ENCODE peak calls at places on chromosomes 4 and X, in nine cellular contexts. O is stomach, N is IMR-90, Y is gastrocnemius medialis, E is endothelial cell of umbilical vein, X is breast epithelium, S is A549, A is heart left ventricle, Q is body of pancreas. U is an unnamed sample.

GRCh38 chr4:57182132-57182874 is 72.1 kb upstream of the IGFBP7 start:
- DNase-seq in S (no peak), E (peak), Y (peak), A (peak), X (no peak), N (no peak), Q (peak), O (no peak), U (peak)

GRCh38 chrX:65706041-65706828 is 38.8 kb downstream of the MSN start:
- DNase-seq in Q (peak), O (no peak), E (peak), X (peak), A (peak), Y (no peak), N (peak), S (peak), U (no peak)

GRCh38 chr4:1523033-1523432 is 116.8 kb upstream of the NKX1-1 start:
- DNase-seq in O (no peak), Y (no peak), E (no peak), S (no peak), Q (no peak), X (no peak), A (peak), N (no peak), U (no peak)

GRCh38 chr4:156422576-156422975 is 468.9 kb upstream of the CTSO start:
- DNase-seq in A (no peak), S (no peak), Q (no peak), Y (no peak), O (no peak), E (no peak), X (no peak), N (no peak), U (no peak)

GRCh38 chr4:10593130-10593529 is 91.4 kb downstream of the CLNK start:
- DNase-seq in A (no peak), N (no peak), S (no peak), O (no peak), X (no peak), Q (no peak), Y (no peak), E (no peak), U (no peak)

GRCh38 chr4:38013461-38014366 is 53.5 kb downstream of the PTTG2 start:
- DNase-seq in X (no peak), S (no peak), E (no peak), O (peak), N (peak), A (peak), Y (peak), Q (peak), U (no peak)

GRCh38 chr4:1156069-1156468 is 16.3 kb downstream of the SPON2 start:
- DNase-seq in X (no peak), E (no peak), O (no peak), N (no peak), S (no peak), Y (no peak), A (no peak), Q (no peak), U (no peak)

GRCh38 chr4:177308125-177308524 is 1.5 kb upstream of the NEIL3 start:
- DNase-seq in O (no peak), S (peak), A (no peak), N (peak), Y (no peak), E (no peak), Q (no peak), X (no peak), U (peak)

GRCh38 chr4:113636438-113636818 is 125.1 kb downstream of the CAMK2D start:
- DNase-seq in E (no peak), N (no peak), A (no peak), Q (no peak), S (no peak), O (no peak), Y (no peak), X (no peak), U (no peak)

GRCh38 chr4:986428-986948 is 356 bp upstream of the IDUA start:
- DNase-seq in O (no peak), N (no peak), E (no peak), A (no peak), Y (no peak), Q (no peak), X (no peak), S (no peak), U (no peak)

GRCh38 chrX:129600981-129601424 is 53.8 kb downstream of the APLN start:
- DNase-seq in A (no peak), X (no peak), E (peak), S (peak), Y (no peak), Q (no peak), N (peak), O (no peak), U (peak)

GRCh38 chrX:154711264-154711663 is 39.6 kb downstream of the GAB3 start:
- DNase-seq in Y (no peak), S (no peak), N (no peak), E (no peak), A (no peak), Q (no peak), X (no peak), O (no peak), U (no peak)

GRCh38 chr4:141213550-141213991 is 7.1 kb upstream of the ZNF330 start:
- DNase-seq in N (no peak), O (no peak), Q (no peak), A (no peak), S (no peak), Y (no peak), X (no peak), E (no peak), U (no peak)

GRCh38 chrX:132748909-132749308 is 209.5 kb downstream of the HS6ST2 start:
- DNase-seq in O (no peak), X (no peak), E (no peak), Y (peak), A (no peak), N (no peak), Q (no peak), S (no peak), U (no peak)

GRCh38 chr4:101328063-101328602 is 19.2 kb downstream of the PPP3CA start:
- DNase-seq in Q (no peak), X (no peak), S (no peak), A (no peak), E (no peak), O (no peak), Y (no peak), N (no peak), U (no peak)

GRCh38 chr4:101035522-101035921 is 311.8 kb downstream of the PPP3CA start:
- DNase-seq in X (no peak), E (no peak), A (no peak), S (no peak), Q (no peak), Y (no peak), O (no peak), N (no peak), U (no peak)

DNA sequence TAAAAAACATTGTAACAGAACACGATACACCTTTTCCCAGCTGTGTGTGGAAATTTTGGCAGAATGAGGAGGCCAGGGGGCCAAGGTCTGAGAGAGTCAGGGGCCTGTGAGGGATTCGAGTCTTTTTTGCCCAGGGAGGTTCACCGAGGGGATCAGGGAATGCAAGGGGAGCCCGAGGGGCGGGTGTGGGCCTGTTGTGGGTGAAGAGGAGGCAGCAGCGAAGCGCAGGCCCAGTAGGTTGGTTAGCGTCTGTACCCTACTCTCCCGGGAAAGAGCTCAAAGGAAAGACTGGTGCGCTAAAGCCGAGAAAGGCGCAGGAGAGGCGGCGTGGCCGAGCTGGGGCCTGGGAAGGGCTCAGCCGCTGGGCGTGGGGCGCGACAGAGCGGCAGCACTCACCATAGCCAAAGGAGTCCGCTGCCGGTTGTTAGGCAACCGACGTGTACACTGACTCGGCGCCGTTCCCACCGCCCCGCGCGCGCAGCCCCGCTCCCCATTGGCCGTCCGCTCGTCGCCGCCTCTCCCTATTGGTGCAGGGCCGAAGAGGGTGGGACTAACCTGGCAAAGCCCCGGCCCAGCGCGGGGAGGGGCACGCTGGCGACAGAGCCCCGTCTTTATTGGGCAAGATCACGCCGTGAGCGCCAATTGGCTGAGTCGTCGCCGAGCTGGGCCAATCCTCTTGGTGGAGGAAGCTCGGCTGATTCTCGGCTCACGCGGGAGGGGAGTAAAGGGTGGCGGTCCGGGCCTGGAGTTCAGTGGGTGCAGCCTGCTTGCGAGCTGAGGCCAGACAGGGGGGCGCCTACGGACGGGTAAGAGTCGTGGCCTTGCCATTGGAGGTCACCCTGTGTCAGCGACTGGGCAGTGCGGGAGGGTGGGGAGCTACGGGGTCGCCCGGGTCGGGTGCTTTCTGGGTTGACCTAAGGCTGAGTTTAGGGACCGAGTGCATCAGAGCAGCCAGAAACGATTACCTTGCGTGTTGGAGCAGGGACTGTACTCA is at the start of the genes CETN2 and NSDHL:
- DNase-seq in A (peak), X (peak), Q (peak), O (peak), E (peak), N (peak), S (peak), Y (peak), U (peak)
- TF ChIP-seq POLR2A in A (peak), X (no peak), Q (peak), O (no peak), E (peak), N (peak), S (peak), Y (no peak), U (peak)

GRCh38 chr4:76666940-76667532 is 230.9 kb downstream of the SOWAHB start:
- DNase-seq in N (no peak), Q (no peak), O (no peak), X (no peak), Y (no peak), A (no peak), E (no peak), S (no peak), U (no peak)
- TF ChIP-seq POLR2A in N (no peak), Q (no peak), O (no peak), X (no peak), Y (no peak), A (no peak), E (no peak), S (no peak), U (no peak)

GRCh38 chr4:75423029-75423428 is 91.2 kb downstream of the RCHY1 start:
- DNase-seq in A (no peak), Y (no peak), O (no peak), X (no peak), E (no peak), Q (no peak), N (no peak), S (no peak), U (no peak)
- TF ChIP-seq POLR2A in A (no peak), Y (no peak), O (no peak), X (no peak), E (no peak), Q (no peak), N (no peak), S (no peak), U (no peak)

DNA sequence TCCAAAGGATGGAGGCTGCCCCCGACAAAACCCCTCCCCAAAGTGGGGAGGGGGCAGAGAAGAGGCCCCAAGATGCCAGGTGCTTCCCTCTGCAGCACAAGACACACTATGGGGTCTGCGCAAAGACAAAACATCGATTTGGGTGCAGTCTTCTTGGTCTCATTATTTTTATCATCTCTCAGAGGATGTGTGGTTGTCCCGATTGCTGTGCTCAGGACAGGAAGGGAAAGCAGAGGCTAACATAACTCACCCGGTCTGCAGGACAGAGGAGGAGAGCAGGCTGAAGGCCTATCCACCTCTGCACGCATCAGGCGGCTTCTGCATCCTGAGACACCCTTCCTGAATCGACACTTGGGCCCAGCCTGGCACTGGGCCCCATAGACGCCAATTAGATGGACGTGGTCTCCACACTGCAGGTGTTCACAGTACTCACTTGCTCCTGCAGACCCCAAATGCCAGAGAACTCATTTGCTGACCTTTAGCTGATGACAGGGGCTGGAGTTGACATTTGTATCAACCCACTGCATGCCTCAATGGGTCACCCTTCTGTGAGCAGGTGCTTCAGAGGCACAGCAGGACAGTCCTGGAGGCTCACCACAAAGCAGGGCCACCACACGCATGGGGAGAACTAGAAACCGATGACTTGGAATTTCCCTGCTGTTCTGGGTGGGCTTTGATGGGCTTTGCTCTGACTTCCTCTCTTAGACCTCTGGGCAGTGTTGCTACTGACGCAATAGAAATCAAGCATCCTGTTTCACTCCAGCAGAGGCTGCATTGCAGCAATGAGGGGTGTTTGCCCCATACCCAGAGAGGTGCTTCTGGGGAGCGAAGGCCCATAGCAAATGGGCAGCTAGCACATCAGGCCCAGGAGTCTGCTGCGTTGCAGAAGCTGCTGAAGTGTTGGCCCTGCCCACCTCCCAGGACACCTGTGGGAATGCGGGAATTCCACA is 96.3 kb upstream of the ENPP6 start:
- DNase-seq in Q (no peak), A (no peak), O (no peak), E (no peak), S (no peak), N (no peak), Y (no peak), X (no peak), U (no peak)
- TF ChIP-seq POLR2A in Q (no peak), A (no peak), O (no peak), E (no peak), S (no peak), N (no peak), Y (no peak), X (no peak), U (no peak)

GRCh38 chr4:102761478-102761790 is 666 bp upstream of the MANBA start:
- DNase-seq in Y (no peak), X (no peak), O (no peak), S (no peak), A (no peak), N (peak), E (no peak), Q (no peak), U (no peak)
- TF ChIP-seq POLR2A in Y (no peak), X (no peak), O (no peak), S (no peak), A (no peak), N (no peak), E (no peak), Q (no peak), U (no peak)

DNA sequence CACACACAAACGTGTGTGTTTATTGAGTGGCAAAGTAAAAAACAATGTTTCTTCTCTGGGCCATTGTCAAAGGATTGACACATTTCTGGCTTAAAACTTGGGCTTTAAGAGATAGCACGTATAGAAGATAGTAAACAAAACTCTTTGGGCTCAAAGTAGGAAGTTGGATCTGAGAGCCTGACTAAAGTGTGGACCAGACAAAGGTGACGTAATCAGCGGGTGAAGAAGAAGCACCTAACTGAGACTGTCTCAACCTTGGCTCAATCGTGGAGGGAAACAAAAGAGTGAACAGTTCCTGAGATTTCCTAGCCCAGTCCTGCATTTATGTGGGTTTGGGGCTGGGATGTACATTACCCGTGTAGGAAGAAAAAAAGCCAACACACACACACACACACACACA is 13.7 kb downstream of the PFKFB1 start:
- DNase-seq in N (no peak), S (no peak), Q (no peak), E (no peak), O (no peak), Y (no peak), A (no peak), X (no peak), U (no peak)
- TF ChIP-seq POLR2A in N (no peak), S (no peak), Q (no peak), E (no peak), O (no peak), Y (no peak), A (no peak), X (no peak), U (no peak)